ENCODE peak calls at places on chromosomes 2 and 18, in six cellular contexts. One of them, this sample, is unnamed. For H3K27me3, the result is how much of the 10 kb centered on the place peaks cover.

GRCh38 chr2:216486708-216487107 is 11.9 kb upstream of the RPL37A start:
- DNase-seq in neuronal stem cell: no peak
- DNase-seq in adrenal gland: no peak
- DNase-seq in upper lobe of right lung: no peak
- DNase-seq in trophoblast cell: no peak
- DNase-seq in pancreas: no peak
- DNase-seq in this sample: no peak

GRCh38 chr2:62593825-62594224 is 87.8 kb upstream of the TMEM17 start:
- DNase-seq in neuronal stem cell: no peak
- DNase-seq in adrenal gland: no peak
- DNase-seq in upper lobe of right lung: no peak
- DNase-seq in trophoblast cell: no peak
- DNase-seq in pancreas: no peak
- DNase-seq in this sample: no peak

GRCh38 chr18:6441201-6441600 is 26.5 kb upstream of the L3MBTL4 start:
- DNase-seq in neuronal stem cell: no peak
- DNase-seq in adrenal gland: no peak
- DNase-seq in upper lobe of right lung: no peak
- DNase-seq in trophoblast cell: no peak
- DNase-seq in pancreas: no peak
- DNase-seq in this sample: no peak

GRCh38 chr2:156435392-156435724 is 821 bp upstream of the GPD2 start:
- DNase-seq in neuronal stem cell: no peak
- DNase-seq in adrenal gland: no peak
- DNase-seq in upper lobe of right lung: no peak
- DNase-seq in trophoblast cell: no peak
- DNase-seq in pancreas: no peak
- DNase-seq in this sample: no peak

GRCh38 chr2:11004206-11004605 is 92.5 kb downstream of the KCNF1 start:
- DNase-seq in neuronal stem cell: no peak
- DNase-seq in adrenal gland: no peak
- DNase-seq in upper lobe of right lung: no peak
- DNase-seq in trophoblast cell: peak
- DNase-seq in pancreas: no peak
- DNase-seq in this sample: no peak

GRCh38 chr2:58644992-58645391 is 403.9 kb upstream of the FANCL start:
- DNase-seq in neuronal stem cell: no peak
- DNase-seq in adrenal gland: no peak
- DNase-seq in upper lobe of right lung: no peak
- DNase-seq in trophoblast cell: peak
- DNase-seq in pancreas: no peak
- DNase-seq in this sample: no peak

GRCh38 chr2:55885129-55885943 is 38.2 kb downstream of the EFEMP1 start:
- DNase-seq in neuronal stem cell: no peak
- DNase-seq in adrenal gland: no peak
- DNase-seq in upper lobe of right lung: no peak
- DNase-seq in trophoblast cell: peak
- DNase-seq in pancreas: no peak
- DNase-seq in this sample: no peak

GRCh38 chr2:23411752-23412431 is 26.9 kb downstream of the KLHL29 start:
- DNase-seq in neuronal stem cell: no peak
- DNase-seq in adrenal gland: no peak
- DNase-seq in upper lobe of right lung: no peak
- DNase-seq in trophoblast cell: peak
- DNase-seq in pancreas: no peak
- DNase-seq in this sample: no peak

GRCh38 chr2:33782395-33783239 is 183.5 kb upstream of the FAM98A start:
- DNase-seq in neuronal stem cell: no peak
- DNase-seq in adrenal gland: no peak
- DNase-seq in upper lobe of right lung: no peak
- DNase-seq in trophoblast cell: no peak
- DNase-seq in pancreas: no peak
- DNase-seq in this sample: no peak

GRCh38 chr2:70463581-70463980 is 90.0 kb downstream of the TGFA start:
- DNase-seq in neuronal stem cell: no peak
- DNase-seq in adrenal gland: no peak
- DNase-seq in upper lobe of right lung: no peak
- DNase-seq in trophoblast cell: no peak
- DNase-seq in pancreas: no peak
- DNase-seq in this sample: no peak

GRCh38 chr2:197786010-197786877 is 1.1 kb upstream of the BOLL start:
- DNase-seq in neuronal stem cell: peak
- DNase-seq in adrenal gland: no peak
- DNase-seq in upper lobe of right lung: peak
- DNase-seq in trophoblast cell: no peak
- DNase-seq in pancreas: peak
- DNase-seq in this sample: peak

GRCh38 chr2:131148426-131148825 is 43.3 kb downstream of the PLEKHB2 start:
- DNase-seq in neuronal stem cell: no peak
- DNase-seq in adrenal gland: no peak
- DNase-seq in upper lobe of right lung: no peak
- DNase-seq in trophoblast cell: peak
- DNase-seq in pancreas: no peak
- DNase-seq in this sample: no peak

GRCh38 chr2:128241896-128242295 is 76.8 kb downstream of the HS6ST1 start:
- DNase-seq in neuronal stem cell: no peak
- DNase-seq in adrenal gland: no peak
- DNase-seq in upper lobe of right lung: no peak
- DNase-seq in trophoblast cell: no peak
- DNase-seq in pancreas: no peak
- DNase-seq in this sample: no peak

GRCh38 chr18:53380063-53380639 is 844.3 kb downstream of the MBD2 start:
- DNase-seq in neuronal stem cell: peak
- DNase-seq in adrenal gland: no peak
- DNase-seq in upper lobe of right lung: no peak
- DNase-seq in trophoblast cell: peak
- DNase-seq in pancreas: no peak
- DNase-seq in this sample: no peak

GRCh38 chr2:9258953-9259399 is 52.4 kb downstream of the ASAP2 start:
- DNase-seq in neuronal stem cell: no peak
- DNase-seq in adrenal gland: no peak
- DNase-seq in upper lobe of right lung: no peak
- DNase-seq in trophoblast cell: no peak
- DNase-seq in pancreas: no peak
- DNase-seq in this sample: no peak

GRCh38 chr2:163808406-163808805 is 72.6 kb upstream of the FIGN start:
- DNase-seq in neuronal stem cell: no peak
- DNase-seq in adrenal gland: no peak
- DNase-seq in upper lobe of right lung: no peak
- DNase-seq in trophoblast cell: no peak
- DNase-seq in pancreas: no peak
- DNase-seq in this sample: no peak

GRCh38 chr2:41194235-41194634 is 742.3 kb upstream of the SLC8A1 start:
- DNase-seq in neuronal stem cell: no peak
- DNase-seq in adrenal gland: peak
- DNase-seq in upper lobe of right lung: no peak
- DNase-seq in trophoblast cell: no peak
- DNase-seq in pancreas: no peak
- DNase-seq in this sample: peak

GRCh38 chr2:241240320-241241004 is 52.0 kb downstream of the ANO7 start:
- DNase-seq in neuronal stem cell: no peak
- DNase-seq in adrenal gland: peak
- DNase-seq in upper lobe of right lung: peak
- DNase-seq in trophoblast cell: no peak
- DNase-seq in pancreas: peak
- DNase-seq in this sample: no peak

GRCh38 chr18:60096428-60096827 is 196.6 kb downstream of the PMAIP1 start:
- DNase-seq in neuronal stem cell: no peak
- DNase-seq in adrenal gland: no peak
- DNase-seq in upper lobe of right lung: no peak
- DNase-seq in trophoblast cell: no peak
- DNase-seq in pancreas: no peak
- DNase-seq in this sample: no peak

GRCh38 chr2:212330263-212330662 is 208.3 kb downstream of the ERBB4 start:
- DNase-seq in neuronal stem cell: no peak
- DNase-seq in adrenal gland: no peak
- DNase-seq in upper lobe of right lung: no peak
- DNase-seq in trophoblast cell: no peak
- DNase-seq in pancreas: no peak
- DNase-seq in this sample: peak

GRCh38 chr2:240436626-240437180 is 1.2 kb downstream of the GPC1 start:
- DNase-seq in neuronal stem cell: no peak
- DNase-seq in adrenal gland: peak
- DNase-seq in upper lobe of right lung: peak
- DNase-seq in trophoblast cell: no peak
- DNase-seq in pancreas: peak
- DNase-seq in this sample: peak

GRCh38 chr18:54671291-54671881 is 80.3 kb downstream of the DYNAP start:
- DNase-seq in neuronal stem cell: no peak
- DNase-seq in adrenal gland: no peak
- DNase-seq in upper lobe of right lung: no peak
- DNase-seq in trophoblast cell: peak
- DNase-seq in pancreas: no peak
- DNase-seq in this sample: no peak

GRCh38 chr2:63189026-63189425 is 138.4 kb downstream of the OTX1 start:
- DNase-seq in neuronal stem cell: no peak
- DNase-seq in adrenal gland: peak
- DNase-seq in upper lobe of right lung: no peak
- DNase-seq in trophoblast cell: peak
- DNase-seq in pancreas: no peak
- DNase-seq in this sample: no peak

GRCh38 chr2:236161531-236161930 is 6.7 kb downstream of the GBX2 start:
- DNase-seq in neuronal stem cell: no peak
- DNase-seq in adrenal gland: no peak
- DNase-seq in upper lobe of right lung: peak
- DNase-seq in trophoblast cell: no peak
- DNase-seq in pancreas: no peak
- DNase-seq in this sample: no peak
- H3K27me3 ChIP-seq in neuronal stem cell: half or more
- H3K27me3 ChIP-seq in adrenal gland: half or more
- H3K27me3 ChIP-seq in upper lobe of right lung: half or more
- H3K27me3 ChIP-seq in trophoblast cell: half or more
- H3K27me3 ChIP-seq in pancreas: under half
- H3K27me3 ChIP-seq in this sample: under half

GRCh38 chr2:85734942-85735608 is 18.7 kb upstream of the ATOH8 start:
- DNase-seq in neuronal stem cell: no peak
- DNase-seq in adrenal gland: no peak
- DNase-seq in upper lobe of right lung: no peak
- DNase-seq in trophoblast cell: no peak
- DNase-seq in pancreas: no peak
- DNase-seq in this sample: no peak

GRCh38 chr2:85737961-85738360 is 15.8 kb upstream of the ATOH8 start:
- DNase-seq in neuronal stem cell: no peak
- DNase-seq in adrenal gland: no peak
- DNase-seq in upper lobe of right lung: peak
- DNase-seq in trophoblast cell: no peak
- DNase-seq in pancreas: no peak
- DNase-seq in this sample: no peak

GRCh38 chr2:85736456-85737355 is 17.1 kb upstream of the ATOH8 start:
- DNase-seq in neuronal stem cell: no peak
- DNase-seq in adrenal gland: no peak
- DNase-seq in upper lobe of right lung: no peak
- DNase-seq in trophoblast cell: peak
- DNase-seq in pancreas: no peak
- DNase-seq in this sample: no peak

GRCh38 chr2:85735691-85736090 is 18.1 kb upstream of the ATOH8 start:
- DNase-seq in neuronal stem cell: no peak
- DNase-seq in adrenal gland: no peak
- DNase-seq in upper lobe of right lung: no peak
- DNase-seq in trophoblast cell: no peak
- DNase-seq in pancreas: no peak
- DNase-seq in this sample: no peak

DNA sequence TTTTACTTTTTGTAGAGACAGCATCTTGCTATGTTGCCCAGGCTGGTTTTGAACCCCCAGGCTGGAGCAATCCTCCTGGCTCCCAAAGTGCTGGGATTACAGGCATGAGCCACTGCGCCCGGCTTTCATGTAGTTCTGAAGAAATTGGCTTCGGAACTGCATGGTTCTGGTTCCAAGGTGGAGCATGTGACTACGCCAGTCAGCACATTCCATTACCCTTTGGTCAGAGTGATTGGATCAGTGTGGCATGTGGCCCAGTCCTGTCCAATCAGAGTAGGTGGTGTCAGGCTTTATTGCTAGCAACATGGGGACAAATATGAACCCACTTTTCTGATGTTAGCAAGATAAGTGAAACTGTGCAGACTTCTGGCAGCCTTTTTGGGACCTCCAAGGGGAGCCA is 16.3 kb upstream of the ATOH8 start:
- DNase-seq in neuronal stem cell: no peak
- DNase-seq in adrenal gland: peak
- DNase-seq in upper lobe of right lung: peak
- DNase-seq in trophoblast cell: peak
- DNase-seq in pancreas: no peak
- DNase-seq in this sample: peak
- H3K27ac ChIP-seq in neuronal stem cell: no peak
- H3K27ac ChIP-seq in adrenal gland: peak
- H3K27ac ChIP-seq in upper lobe of right lung: peak
- H3K27ac ChIP-seq in trophoblast cell: no peak
- H3K27ac ChIP-seq in pancreas: peak
- H3K27ac ChIP-seq in this sample: peak

GRCh38 chr2:110727923-110728322 is 4.5 kb upstream of the ACOXL start:
- DNase-seq in neuronal stem cell: no peak
- DNase-seq in adrenal gland: no peak
- DNase-seq in upper lobe of right lung: no peak
- DNase-seq in trophoblast cell: peak
- DNase-seq in pancreas: no peak
- DNase-seq in this sample: no peak

GRCh38 chr2:110725859-110726258 is 6.5 kb upstream of the ACOXL start:
- DNase-seq in neuronal stem cell: no peak
- DNase-seq in adrenal gland: no peak
- DNase-seq in upper lobe of right lung: no peak
- DNase-seq in trophoblast cell: no peak
- DNase-seq in pancreas: no peak
- DNase-seq in this sample: no peak

GRCh38 chr2:110726285-110726684 is 6.1 kb upstream of the ACOXL start:
- DNase-seq in neuronal stem cell: no peak
- DNase-seq in adrenal gland: no peak
- DNase-seq in upper lobe of right lung: no peak
- DNase-seq in trophoblast cell: no peak
- DNase-seq in pancreas: no peak
- DNase-seq in this sample: no peak

GRCh38 chr2:110731064-110731463 is 1.3 kb upstream of the ACOXL start:
- DNase-seq in neuronal stem cell: no peak
- DNase-seq in adrenal gland: no peak
- DNase-seq in upper lobe of right lung: no peak
- DNase-seq in trophoblast cell: no peak
- DNase-seq in pancreas: no peak
- DNase-seq in this sample: no peak

DNA sequence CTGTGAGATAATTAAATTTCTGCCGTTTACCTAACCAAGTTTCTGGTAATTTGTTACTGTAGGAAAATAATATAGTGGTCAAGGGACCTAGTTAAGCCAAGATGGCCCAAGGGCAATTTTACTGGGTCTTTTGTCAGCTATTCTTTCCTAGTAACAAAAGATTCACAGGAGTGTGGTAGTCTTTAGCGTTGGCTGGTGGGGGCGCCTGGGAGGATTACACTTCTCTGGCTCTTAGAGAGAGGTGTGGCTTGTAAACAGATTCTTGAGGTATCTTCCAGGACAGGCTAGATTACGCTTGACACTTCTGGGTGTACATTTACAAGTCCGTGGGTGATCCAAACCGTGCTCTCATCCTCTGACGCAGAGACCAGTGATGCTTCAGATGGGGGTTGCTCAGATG is 3.3 kb upstream of the ACOXL start:
- DNase-seq in neuronal stem cell: no peak
- DNase-seq in adrenal gland: no peak
- DNase-seq in upper lobe of right lung: no peak
- DNase-seq in trophoblast cell: no peak
- DNase-seq in pancreas: no peak
- DNase-seq in this sample: no peak
- H3K27me3 ChIP-seq in neuronal stem cell: under half
- H3K27me3 ChIP-seq in adrenal gland: under half
- H3K27me3 ChIP-seq in upper lobe of right lung: under half
- H3K27me3 ChIP-seq in trophoblast cell: under half
- H3K27me3 ChIP-seq in pancreas: under half
- H3K27me3 ChIP-seq in this sample: under half

GRCh38 chr2:134231965-134232340 is 21.9 kb upstream of the MGAT5 start:
- DNase-seq in neuronal stem cell: no peak
- DNase-seq in adrenal gland: no peak
- DNase-seq in upper lobe of right lung: no peak
- DNase-seq in trophoblast cell: peak
- DNase-seq in pancreas: no peak
- DNase-seq in this sample: no peak
- H3K27ac ChIP-seq in neuronal stem cell: no peak
- H3K27ac ChIP-seq in adrenal gland: no peak
- H3K27ac ChIP-seq in upper lobe of right lung: no peak
- H3K27ac ChIP-seq in trophoblast cell: no peak
- H3K27ac ChIP-seq in pancreas: no peak
- H3K27ac ChIP-seq in this sample: no peak